ENCODE peak calls at places on chromosome 6, in nine cellular contexts. I is H7; M is germinal center; V is fibroblast of mammary gland; C is activated T-helper 1 cell treated with anti-CD3 and anti-CD28 coated beads, Interleukin-2, amount 50 U/mL, for 16 hours; S is HEK293T; N is activated CD8-positive, alpha-beta memory T cell treated with anti-CD3 and anti-CD28 coated beads, Interleukin-2, amount 50 U/mL, for 48 hours; F is WERI-Rb-1; T is activated CD4-positive, alpha-beta T cell treated with anti-CD3 and anti-CD28 coated beads for 36 hours. O is an unnamed sample.

GRCh38 chr6:16722616-16723015 is 38.6 kb downstream of the ATXN1 start:
- DNase-seq in F (no peak), C (no peak), T (no peak), S (no peak), N (no peak), I (no peak), M (no peak), V (no peak), O (no peak)

GRCh38 chr6:74654296-74654695 is 551.6 kb downstream of the COL12A1 start:
- DNase-seq in T (no peak), F (no peak), M (no peak), V (no peak), S (no peak), C (no peak), N (no peak), I (no peak), O (no peak)

GRCh38 chr6:84652356-84653026 is 111.9 kb downstream of the TBX18 start:
- DNase-seq in V (peak), N (no peak), T (no peak), I (no peak), C (no peak), M (no peak), F (no peak), S (no peak), O (no peak)

GRCh38 chr6:69362209-69362608 is 434.6 kb downstream of the LMBRD1 start:
- DNase-seq in V (no peak), F (no peak), T (no peak), C (no peak), M (no peak), I (no peak), S (no peak), N (no peak), O (no peak)

GRCh38 chr6:150492507-150492906 is 107.2 kb upstream of the PLEKHG1 start:
- DNase-seq in M (no peak), N (no peak), V (no peak), S (no peak), C (no peak), I (no peak), F (no peak), T (peak), O (no peak)

GRCh38 chr6:166005401-166005845 is 162.2 kb downstream of the TBXT start:
- DNase-seq in T (no peak), C (no peak), I (peak), V (peak), S (no peak), N (no peak), F (no peak), M (no peak), O (no peak)

GRCh38 chr6:144331610-144332009 is 46.5 kb downstream of the UTRN start:
- DNase-seq in V (no peak), I (no peak), C (no peak), T (no peak), S (no peak), F (no peak), N (no peak), M (no peak), O (no peak)

GRCh38 chr6:143940011-143940597 is 68.0 kb downstream of the PLAGL1 start:
- DNase-seq in M (peak), N (no peak), T (peak), I (peak), S (peak), F (peak), C (peak), V (peak), O (no peak)

GRCh38 chr6:14713008-14713452 is 532.8 kb upstream of the JARID2 start:
- DNase-seq in I (no peak), N (peak), S (no peak), M (no peak), V (peak), C (no peak), T (peak), F (no peak), O (no peak)

GRCh38 chr6:122389704-122390103 is 9.7 kb upstream of the HSF2 start:
- DNase-seq in T (no peak), I (no peak), S (no peak), C (no peak), M (no peak), N (no peak), F (no peak), V (no peak), O (no peak)

GRCh38 chr6:34177181-34177591 is 31.3 kb upstream of the GRM4 start:
- DNase-seq in C (no peak), F (no peak), S (no peak), V (no peak), T (no peak), N (peak), M (no peak), I (peak), O (no peak)

GRCh38 chr6:145310116-145310515 is 425.2 kb downstream of the EPM2A start:
- DNase-seq in V (peak), T (no peak), I (no peak), S (no peak), F (no peak), C (no peak), M (no peak), N (no peak), O (no peak)

GRCh38 chr6:7207688-7208087 is 99.9 kb downstream of the RREB1 start:
- DNase-seq in F (no peak), S (no peak), I (no peak), T (no peak), C (no peak), N (no peak), V (peak), M (no peak), O (no peak)

GRCh38 chr6:85460951-85461805 is 11.3 kb downstream of the NT5E start:
- DNase-seq in F (no peak), T (peak), I (no peak), N (no peak), S (no peak), M (no peak), V (peak), C (no peak), O (no peak)

GRCh38 chr6:119497988-119498727 is 148.6 kb upstream of the MAN1A1 start:
- DNase-seq in I (no peak), N (no peak), M (no peak), V (no peak), T (no peak), C (no peak), S (no peak), F (no peak), O (no peak)

GRCh38 chr6:133921249-133921859 is 31.7 kb upstream of the TBPL1 start:
- DNase-seq in C (peak), S (peak), N (peak), T (peak), I (peak), V (peak), F (peak), M (peak), O (no peak)

GRCh38 chr6:6689413-6690143 is 101.1 kb downstream of the LY86 start:
- DNase-seq in N (no peak), I (no peak), S (no peak), T (no peak), C (no peak), M (no peak), V (peak), F (no peak), O (no peak)

GRCh38 chr6:36099872-36100483 is 30.3 kb upstream of the MAPK13 start:
- DNase-seq in V (no peak), M (no peak), N (no peak), S (no peak), C (no peak), I (no peak), T (peak), F (peak), O (no peak)

GRCh38 chr6:119160911-119161310 is 82.4 kb upstream of the FAM184A start:
- DNase-seq in M (no peak), F (no peak), C (no peak), V (peak), I (no peak), S (no peak), T (no peak), N (no peak), O (no peak)

GRCh38 chr6:30885481-30885998 is 1.2 kb downstream of the DDR1 start:
- DNase-seq in I (peak), T (peak), N (no peak), F (no peak), C (no peak), S (no peak), M (peak), V (no peak), O (no peak)

GRCh38 chr6:142457638-142458406 is 156.0 kb downstream of the ADGRG6 start:
- DNase-seq in M (no peak), N (no peak), V (no peak), S (no peak), I (no peak), T (no peak), C (no peak), F (no peak), O (no peak)

GRCh38 chr6:7727150-7727950 is 1.5 kb downstream of the BMP6 start:
- DNase-seq in F (peak), S (peak), N (peak), C (no peak), I (peak), T (peak), V (no peak), M (peak), O (no peak)

GRCh38 chr6:52420668-52421358 is 671 bp downstream of the EFHC1 start:
- DNase-seq in V (peak), N (no peak), T (no peak), C (no peak), S (peak), M (no peak), F (peak), I (no peak), O (no peak)

GRCh38 chr6:70299456-70299855 is 3.4 kb downstream of the COL9A1 start:
- DNase-seq in M (no peak), F (no peak), I (no peak), T (no peak), N (no peak), V (peak), S (peak), C (no peak), O (no peak)

GRCh38 chr6:3750324-3751018 is 1.0 kb downstream of the PXDC1 start:
- DNase-seq in M (peak), I (peak), S (peak), F (peak), C (no peak), T (peak), V (peak), N (no peak), O (no peak)

GRCh38 chr6:140052757-140053729 is 678.6 kb upstream of the CITED2 start:
- DNase-seq in C (no peak), T (no peak), F (peak), N (no peak), M (no peak), V (peak), S (peak), I (peak), O (no peak)

GRCh38 chr6:43086022-43086658 is 10.0 kb downstream of the PTK7 start:
- DNase-seq in M (peak), C (no peak), F (no peak), I (peak), N (no peak), V (peak), S (no peak), T (peak), O (no peak)

GRCh38 chr6:1079525-1079924 is 232.4 kb upstream of the FOXQ1 start:
- DNase-seq in T (no peak), V (no peak), N (no peak), F (no peak), S (no peak), I (no peak), C (no peak), M (no peak), O (no peak)

GRCh38 chr6:84685983-84686584 is 78.3 kb downstream of the TBX18 start:
- DNase-seq in T (peak), M (peak), N (no peak), I (peak), S (no peak), C (no peak), F (no peak), V (peak), O (no peak)

O was measured in activated gamma-delta T cell.